ENCODE peak calls at places on chromosomes 7 and 10, in ten cellular contexts. One of them, this sample, is unnamed.

GRCh38 chr7:16636533-16637173 is 8.9 kb downstream of the ANKMY2 start:
- DNase-seq in Panc1: no peak
- DNase-seq in Peyer's patch: no peak
- DNase-seq in colonic mucosa: no peak
- DNase-seq in GM06990: no peak
- DNase-seq in body of pancreas: no peak
- DNase-seq in CD4-positive, alpha-beta memory T cell: no peak
- DNase-seq in mesendoderm: no peak
- DNase-seq in uterus: no peak
- DNase-seq in esophagus squamous epithelium: no peak
- DNase-seq in this sample: no peak

GRCh38 chr7:139620676-139621344 is 97.3 kb downstream of the CLEC2L start:
- DNase-seq in Panc1: peak; percentile 28
- DNase-seq in Peyer's patch: peak; percentile 65
- DNase-seq in colonic mucosa: peak; percentile 68
- DNase-seq in GM06990: no peak
- DNase-seq in body of pancreas: peak; percentile 42
- DNase-seq in CD4-positive, alpha-beta memory T cell: peak; percentile 55
- DNase-seq in mesendoderm: peak; percentile 65
- DNase-seq in uterus: peak; percentile 37
- DNase-seq in esophagus squamous epithelium: no peak
- DNase-seq in this sample: no peak

GRCh38 chr7:45036801-45037200 is 36.8 kb downstream of the CCM2 start:
- DNase-seq in Panc1: no peak
- DNase-seq in Peyer's patch: no peak
- DNase-seq in colonic mucosa: no peak
- DNase-seq in GM06990: no peak
- DNase-seq in body of pancreas: no peak
- DNase-seq in CD4-positive, alpha-beta memory T cell: no peak
- DNase-seq in mesendoderm: no peak
- DNase-seq in uterus: no peak
- DNase-seq in esophagus squamous epithelium: no peak
- DNase-seq in this sample: no peak

GRCh38 chr10:114408968-114409444 is 4.7 kb upstream of the AFAP1L2 start:
- DNase-seq in Panc1: no peak
- DNase-seq in Peyer's patch: no peak
- DNase-seq in colonic mucosa: no peak
- DNase-seq in GM06990: no peak
- DNase-seq in body of pancreas: no peak
- DNase-seq in CD4-positive, alpha-beta memory T cell: no peak
- DNase-seq in mesendoderm: no peak
- DNase-seq in uterus: no peak
- DNase-seq in esophagus squamous epithelium: no peak
- DNase-seq in this sample: no peak

GRCh38 chr7:40885503-40885902 is 750.7 kb downstream of the SUGCT start:
- DNase-seq in Panc1: no peak
- DNase-seq in Peyer's patch: no peak
- DNase-seq in colonic mucosa: no peak
- DNase-seq in GM06990: no peak
- DNase-seq in body of pancreas: no peak
- DNase-seq in CD4-positive, alpha-beta memory T cell: no peak
- DNase-seq in mesendoderm: no peak
- DNase-seq in uterus: no peak
- DNase-seq in esophagus squamous epithelium: no peak
- DNase-seq in this sample: no peak

GRCh38 chr10:78571286-78571685 is 497.5 kb upstream of the ZMIZ1 start:
- DNase-seq in Panc1: no peak
- DNase-seq in Peyer's patch: no peak
- DNase-seq in colonic mucosa: no peak
- DNase-seq in GM06990: no peak
- DNase-seq in body of pancreas: no peak
- DNase-seq in CD4-positive, alpha-beta memory T cell: no peak
- DNase-seq in mesendoderm: no peak
- DNase-seq in uterus: no peak
- DNase-seq in esophagus squamous epithelium: no peak
- DNase-seq in this sample: no peak

GRCh38 chr7:111708072-111708471 is 145.8 kb upstream of the IMMP2L start:
- DNase-seq in Panc1: no peak
- DNase-seq in Peyer's patch: no peak
- DNase-seq in colonic mucosa: no peak
- DNase-seq in GM06990: no peak
- DNase-seq in body of pancreas: no peak
- DNase-seq in CD4-positive, alpha-beta memory T cell: no peak
- DNase-seq in mesendoderm: peak; percentile 10
- DNase-seq in uterus: no peak
- DNase-seq in esophagus squamous epithelium: no peak
- DNase-seq in this sample: no peak

GRCh38 chr7:1842321-1843221 is 172.5 kb downstream of the ELFN1 start:
- DNase-seq in Panc1: no peak
- DNase-seq in Peyer's patch: peak; percentile 68
- DNase-seq in colonic mucosa: no peak
- DNase-seq in GM06990: peak; percentile 6
- DNase-seq in body of pancreas: peak; percentile 8
- DNase-seq in CD4-positive, alpha-beta memory T cell: no peak
- DNase-seq in mesendoderm: peak; percentile 50
- DNase-seq in uterus: no peak
- DNase-seq in esophagus squamous epithelium: no peak
- DNase-seq in this sample: peak; percentile 46

GRCh38 chr10:48542471-48543210 is 62.2 kb downstream of the ARHGAP22 start:
- DNase-seq in Panc1: no peak
- DNase-seq in Peyer's patch: no peak
- DNase-seq in colonic mucosa: no peak
- DNase-seq in GM06990: no peak
- DNase-seq in body of pancreas: no peak
- DNase-seq in CD4-positive, alpha-beta memory T cell: no peak
- DNase-seq in mesendoderm: no peak
- DNase-seq in uterus: no peak
- DNase-seq in esophagus squamous epithelium: no peak
- DNase-seq in this sample: no peak

DNA sequence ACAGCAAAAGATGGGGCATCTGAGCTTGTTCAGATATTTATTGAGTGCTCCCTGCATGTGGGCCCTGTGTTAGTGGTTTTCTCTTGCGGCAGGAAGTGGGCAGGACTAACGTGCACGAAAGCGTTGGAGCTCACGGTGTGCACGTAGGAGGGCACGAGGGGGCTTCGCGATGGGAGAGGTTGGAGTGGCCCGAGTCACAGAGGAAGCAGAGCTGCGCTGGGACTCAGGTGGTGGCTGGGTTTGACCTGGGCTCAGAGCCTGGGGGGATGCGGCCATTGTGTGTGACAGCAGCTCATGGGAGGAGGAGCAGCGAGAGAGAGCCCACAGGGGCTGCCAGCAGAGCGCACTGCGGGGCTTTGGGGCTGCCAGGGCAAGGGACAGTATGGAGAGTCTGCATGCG is 7.7 kb downstream of the ZSCAN25 start:
- DNase-seq in Panc1: no peak
- DNase-seq in Peyer's patch: no peak
- DNase-seq in colonic mucosa: no peak
- DNase-seq in GM06990: no peak
- DNase-seq in body of pancreas: no peak
- DNase-seq in CD4-positive, alpha-beta memory T cell: peak; percentile 84
- DNase-seq in mesendoderm: no peak
- DNase-seq in uterus: no peak
- DNase-seq in esophagus squamous epithelium: no peak
- DNase-seq in this sample: no peak
- H3K36me3 ChIP-seq in Panc1: peaks cover 21% of the 10 kb centered on the region
- H3K36me3 ChIP-seq in Peyer's patch: peaks cover 100% of the 10 kb centered on the region
- H3K36me3 ChIP-seq in colonic mucosa: peaks cover 13% of the 10 kb centered on the region
- H3K36me3 ChIP-seq in GM06990: peaks cover 44% of the 10 kb centered on the region
- H3K36me3 ChIP-seq in body of pancreas: peaks cover 2% of the 10 kb centered on the region
- H3K36me3 ChIP-seq in CD4-positive, alpha-beta memory T cell: peaks cover 67% of the 10 kb centered on the region
- H3K36me3 ChIP-seq in mesendoderm: peaks cover 19% of the 10 kb centered on the region
- H3K36me3 ChIP-seq in uterus: no peaks in the 10 kb centered on the region
- H3K36me3 ChIP-seq in esophagus squamous epithelium: peaks cover 42% of the 10 kb centered on the region
- H3K36me3 ChIP-seq in this sample: peaks cover 100% of the 10 kb centered on the region

GRCh38 chr10:6222755-6223154 is 20.0 kb downstream of the PFKFB3 start:
- DNase-seq in Panc1: no peak
- DNase-seq in Peyer's patch: no peak
- DNase-seq in colonic mucosa: no peak
- DNase-seq in GM06990: no peak
- DNase-seq in body of pancreas: no peak
- DNase-seq in CD4-positive, alpha-beta memory T cell: no peak
- DNase-seq in mesendoderm: no peak
- DNase-seq in uterus: no peak
- DNase-seq in esophagus squamous epithelium: no peak
- DNase-seq in this sample: no peak

GRCh38 chr10:6221971-6222751 is 19.4 kb downstream of the PFKFB3 start:
- DNase-seq in Panc1: no peak
- DNase-seq in Peyer's patch: no peak
- DNase-seq in colonic mucosa: no peak
- DNase-seq in GM06990: no peak
- DNase-seq in body of pancreas: no peak
- DNase-seq in CD4-positive, alpha-beta memory T cell: no peak
- DNase-seq in mesendoderm: no peak
- DNase-seq in uterus: no peak
- DNase-seq in esophagus squamous epithelium: no peak
- DNase-seq in this sample: no peak

GRCh38 chr10:6225263-6225814 is 22.6 kb downstream of the PFKFB3 start:
- DNase-seq in Panc1: no peak
- DNase-seq in Peyer's patch: no peak
- DNase-seq in colonic mucosa: no peak
- DNase-seq in GM06990: no peak
- DNase-seq in body of pancreas: no peak
- DNase-seq in CD4-positive, alpha-beta memory T cell: no peak
- DNase-seq in mesendoderm: no peak
- DNase-seq in uterus: no peak
- DNase-seq in esophagus squamous epithelium: no peak
- DNase-seq in this sample: no peak

GRCh38 chr10:6224781-6225180 is 22.0 kb downstream of the PFKFB3 start:
- DNase-seq in Panc1: no peak
- DNase-seq in Peyer's patch: no peak
- DNase-seq in colonic mucosa: no peak
- DNase-seq in GM06990: no peak
- DNase-seq in body of pancreas: no peak
- DNase-seq in CD4-positive, alpha-beta memory T cell: no peak
- DNase-seq in mesendoderm: no peak
- DNase-seq in uterus: no peak
- DNase-seq in esophagus squamous epithelium: no peak
- DNase-seq in this sample: no peak

GRCh38 chr10:6223981-6224380 is 21.2 kb downstream of the PFKFB3 start:
- DNase-seq in Panc1: no peak
- DNase-seq in Peyer's patch: no peak
- DNase-seq in colonic mucosa: no peak
- DNase-seq in GM06990: no peak
- DNase-seq in body of pancreas: no peak
- DNase-seq in CD4-positive, alpha-beta memory T cell: no peak
- DNase-seq in mesendoderm: no peak
- DNase-seq in uterus: no peak
- DNase-seq in esophagus squamous epithelium: no peak
- DNase-seq in this sample: no peak
- H3K36me3 ChIP-seq in Panc1: no peaks in the 10 kb centered on the region
- H3K36me3 ChIP-seq in Peyer's patch: peaks cover 98% of the 10 kb centered on the region
- H3K36me3 ChIP-seq in colonic mucosa: peaks cover 31% of the 10 kb centered on the region
- H3K36me3 ChIP-seq in GM06990: peaks cover 11% of the 10 kb centered on the region
- H3K36me3 ChIP-seq in body of pancreas: peaks cover 4% of the 10 kb centered on the region
- H3K36me3 ChIP-seq in CD4-positive, alpha-beta memory T cell: peaks cover 67% of the 10 kb centered on the region
- H3K36me3 ChIP-seq in mesendoderm: peaks cover 32% of the 10 kb centered on the region
- H3K36me3 ChIP-seq in uterus: no peaks in the 10 kb centered on the region
- H3K36me3 ChIP-seq in esophagus squamous epithelium: peaks cover 67% of the 10 kb centered on the region
- H3K36me3 ChIP-seq in this sample: peaks cover 100% of the 10 kb centered on the region

DNA sequence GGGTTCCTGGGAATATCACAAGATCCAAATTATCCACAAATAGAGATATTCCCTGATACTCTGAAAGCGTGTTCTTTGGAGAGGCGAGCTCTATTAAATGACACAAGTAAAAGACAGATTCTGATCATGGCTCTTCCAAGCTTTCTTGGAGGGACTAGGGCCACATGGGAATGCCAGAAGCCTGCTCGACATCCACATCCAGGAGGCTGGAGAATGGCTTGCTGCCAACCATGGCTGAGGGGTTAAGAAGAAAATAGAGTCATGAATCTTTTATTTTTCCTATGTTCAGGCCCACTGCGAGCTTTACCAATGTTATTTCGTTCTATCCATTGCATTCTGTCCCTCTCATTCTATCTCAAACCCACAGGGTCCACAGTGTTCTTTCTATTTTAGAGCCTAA is 1018.0 kb upstream of the CELF2 start:
- DNase-seq in Panc1: no peak
- DNase-seq in Peyer's patch: no peak
- DNase-seq in colonic mucosa: no peak
- DNase-seq in GM06990: no peak
- DNase-seq in body of pancreas: no peak
- DNase-seq in CD4-positive, alpha-beta memory T cell: no peak
- DNase-seq in mesendoderm: no peak
- DNase-seq in uterus: no peak
- DNase-seq in esophagus squamous epithelium: no peak
- DNase-seq in this sample: no peak
- H3K36me3 ChIP-seq in Panc1: no peaks in the 10 kb centered on the region
- H3K36me3 ChIP-seq in Peyer's patch: no peaks in the 10 kb centered on the region
- H3K36me3 ChIP-seq in colonic mucosa: no peaks in the 10 kb centered on the region
- H3K36me3 ChIP-seq in GM06990: no peaks in the 10 kb centered on the region
- H3K36me3 ChIP-seq in body of pancreas: no peaks in the 10 kb centered on the region
- H3K36me3 ChIP-seq in CD4-positive, alpha-beta memory T cell: no peaks in the 10 kb centered on the region
- H3K36me3 ChIP-seq in mesendoderm: no peaks in the 10 kb centered on the region
- H3K36me3 ChIP-seq in uterus: no peaks in the 10 kb centered on the region
- H3K36me3 ChIP-seq in esophagus squamous epithelium: no peaks in the 10 kb centered on the region
- H3K36me3 ChIP-seq in this sample: no peaks in the 10 kb centered on the region

DNA sequence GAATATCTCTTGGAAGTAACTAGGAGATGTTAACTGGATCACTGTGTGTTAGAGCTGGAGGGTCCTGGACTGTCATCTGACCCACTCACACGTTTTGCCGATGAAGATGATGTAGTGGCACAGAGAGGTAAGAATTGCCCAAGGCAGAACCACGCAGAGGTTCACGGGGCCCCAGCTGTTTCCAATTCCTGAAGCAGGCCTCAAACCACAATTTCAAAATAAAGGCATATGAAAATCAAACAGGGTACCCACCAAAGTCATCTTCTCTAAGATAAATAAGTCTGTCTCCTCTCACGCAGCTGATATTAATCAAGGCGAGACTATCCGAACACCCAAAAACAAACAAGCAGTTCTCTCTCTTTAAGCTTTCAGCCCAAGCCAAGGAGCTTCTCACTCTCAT is 113.3 kb upstream of the JCAD start:
- DNase-seq in Panc1: no peak
- DNase-seq in Peyer's patch: no peak
- DNase-seq in colonic mucosa: no peak
- DNase-seq in GM06990: no peak
- DNase-seq in body of pancreas: no peak
- DNase-seq in CD4-positive, alpha-beta memory T cell: no peak
- DNase-seq in mesendoderm: no peak
- DNase-seq in uterus: no peak
- DNase-seq in esophagus squamous epithelium: no peak
- DNase-seq in this sample: no peak
- H3K36me3 ChIP-seq in Panc1: no peaks in the 10 kb centered on the region
- H3K36me3 ChIP-seq in Peyer's patch: no peaks in the 10 kb centered on the region
- H3K36me3 ChIP-seq in colonic mucosa: no peaks in the 10 kb centered on the region
- H3K36me3 ChIP-seq in GM06990: no peaks in the 10 kb centered on the region
- H3K36me3 ChIP-seq in body of pancreas: no peaks in the 10 kb centered on the region
- H3K36me3 ChIP-seq in CD4-positive, alpha-beta memory T cell: no peaks in the 10 kb centered on the region
- H3K36me3 ChIP-seq in mesendoderm: no peaks in the 10 kb centered on the region
- H3K36me3 ChIP-seq in uterus: no peaks in the 10 kb centered on the region
- H3K36me3 ChIP-seq in esophagus squamous epithelium: no peaks in the 10 kb centered on the region
- H3K36me3 ChIP-seq in this sample: no peaks in the 10 kb centered on the region

DNA sequence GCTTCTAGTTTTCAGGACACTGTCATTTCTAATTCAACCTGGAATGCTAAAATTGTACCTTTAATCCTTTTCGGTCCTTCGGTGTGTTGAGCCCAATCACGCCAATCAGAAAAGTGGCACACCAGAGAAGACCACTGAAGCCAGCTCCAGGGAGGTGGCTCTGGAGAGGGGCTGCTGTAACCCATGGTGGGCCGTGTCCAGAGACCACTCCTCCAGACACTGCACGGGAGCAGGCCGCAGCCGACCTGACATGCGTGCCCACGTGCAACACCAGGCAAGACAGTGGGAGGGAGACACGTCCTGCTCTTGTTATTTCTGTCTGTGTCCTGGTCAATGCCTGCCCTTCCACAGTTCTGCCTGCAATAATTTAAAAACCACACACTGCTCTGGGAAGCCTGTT is 246.1 kb downstream of the ZMYND11 start:
- DNase-seq in Panc1: no peak
- DNase-seq in Peyer's patch: no peak
- DNase-seq in colonic mucosa: no peak
- DNase-seq in GM06990: no peak
- DNase-seq in body of pancreas: no peak
- DNase-seq in CD4-positive, alpha-beta memory T cell: no peak
- DNase-seq in mesendoderm: no peak
- DNase-seq in uterus: no peak
- DNase-seq in esophagus squamous epithelium: no peak
- DNase-seq in this sample: no peak
- H3K36me3 ChIP-seq in Panc1: no peaks in the 10 kb centered on the region
- H3K36me3 ChIP-seq in Peyer's patch: peaks cover 33% of the 10 kb centered on the region
- H3K36me3 ChIP-seq in colonic mucosa: no peaks in the 10 kb centered on the region
- H3K36me3 ChIP-seq in GM06990: no peaks in the 10 kb centered on the region
- H3K36me3 ChIP-seq in body of pancreas: no peaks in the 10 kb centered on the region
- H3K36me3 ChIP-seq in CD4-positive, alpha-beta memory T cell: no peaks in the 10 kb centered on the region
- H3K36me3 ChIP-seq in mesendoderm: peaks cover 1% of the 10 kb centered on the region
- H3K36me3 ChIP-seq in uterus: no peaks in the 10 kb centered on the region
- H3K36me3 ChIP-seq in esophagus squamous epithelium: no peaks in the 10 kb centered on the region
- H3K36me3 ChIP-seq in this sample: peaks cover 63% of the 10 kb centered on the region

This sample was measured in suprapubic skin.